ENCODE peak calls at places on chromosomes 6 and 20, in six cellular contexts. J is IMR-90, I is adrenal gland, P is Peyer's patch, D is HepG2, A is body of pancreas. Z is an unnamed sample.

GRCh38 chr6:106194949-106195919 is 109.1 kb downstream of the PRDM1 start:
- DNase-seq in J (peak; percentile 68), I (no peak), P (no peak), D (no peak), A (no peak), Z (no peak)

GRCh38 chr6:123715243-123715863 is 78.6 kb upstream of the TRDN start:
- DNase-seq in J (no peak), I (peak; percentile 37), P (no peak), D (peak; percentile 39), A (peak; percentile 13), Z (no peak)

GRCh38 chr6:105184921-105185320 is 5.1 kb upstream of the POPDC3 start:
- DNase-seq in J (peak; percentile 45), I (no peak), P (no peak), D (no peak), A (no peak), Z (no peak)

GRCh38 chr6:126033696-126034095 is 47.4 kb downstream of the TRMT11 start:
- DNase-seq in J (peak; percentile 91), I (peak; percentile 26), P (no peak), D (peak; percentile 68), A (peak; percentile 17), Z (no peak)

GRCh38 chr6:139600919-139601470 is 226.5 kb upstream of the CITED2 start:
- DNase-seq in J (no peak), I (no peak), P (no peak), D (no peak), A (no peak), Z (no peak)

GRCh38 chr6:27209659-27210269 is 37.7 kb upstream of the PRSS16 start:
- DNase-seq in J (peak; percentile 6), I (no peak), P (no peak), D (no peak), A (no peak), Z (no peak)

GRCh38 chr6:56370591-56371198 is 123.3 kb upstream of the COL21A1 start:
- DNase-seq in J (peak; percentile 87), I (peak; percentile 79), P (peak; percentile 24), D (peak; percentile 58), A (no peak), Z (peak; percentile 49)

GRCh38 chr6:38095054-38095453 is 275.5 kb downstream of the ZFAND3 start:
- DNase-seq in J (peak; percentile 79), I (no peak), P (no peak), D (peak; percentile 26), A (no peak), Z (no peak)

GRCh38 chr6:98657764-98658163 is 176.6 kb upstream of the POU3F2 start:
- DNase-seq in J (peak; percentile 38), I (peak; percentile 28), P (no peak), D (peak; percentile 18), A (peak; percentile 13), Z (no peak)

GRCh38 chr6:1381397-1382330 is 7.7 kb upstream of the FOXF2 start:
- DNase-seq in J (no peak), I (peak; percentile 32), P (no peak), D (no peak), A (peak; percentile 64), Z (no peak)

GRCh38 chr6:26383624-26384417 is 913 bp downstream of the BTN2A2 start:
- DNase-seq in J (peak; percentile 72), I (peak; percentile 33), P (no peak), D (no peak), A (peak; percentile 25), Z (no peak)

GRCh38 chr6:12119085-12119588 is 107.0 kb downstream of the HIVEP1 start:
- DNase-seq in J (no peak), I (no peak), P (no peak), D (no peak), A (no peak), Z (no peak)

GRCh38 chr20:35271904-35272303 is 6.0 kb downstream of the MMP24OS start:
- DNase-seq in J (peak; percentile 51), I (no peak), P (no peak), D (no peak), A (no peak), Z (no peak)

GRCh38 chr20:53984781-53985518 is 85.4 kb downstream of the BCAS1 start:
- DNase-seq in J (no peak), I (no peak), P (no peak), D (no peak), A (no peak), Z (no peak)

GRCh38 chr20:53287357-53288042 is 306.1 kb downstream of the ZNF217 start:
- DNase-seq in J (no peak), I (no peak), P (no peak), D (no peak), A (no peak), Z (no peak)

GRCh38 chr20:23142162-23143050 is 56.3 kb upstream of the CD93 start:
- DNase-seq in J (no peak), I (no peak), P (no peak), D (no peak), A (no peak), Z (no peak)

GRCh38 chr6:34858681-34859080 is 29.2 kb downstream of the TAF11 start:
- DNase-seq in J (no peak), I (no peak), P (no peak), D (peak; percentile 23), A (no peak), Z (no peak)

GRCh38 chr6:35757461-35758123 is 18.8 kb upstream of the CLPSL2 start:
- DNase-seq in J (peak; percentile 28), I (no peak), P (no peak), D (peak; percentile 75), A (no peak), Z (no peak)

DNA sequence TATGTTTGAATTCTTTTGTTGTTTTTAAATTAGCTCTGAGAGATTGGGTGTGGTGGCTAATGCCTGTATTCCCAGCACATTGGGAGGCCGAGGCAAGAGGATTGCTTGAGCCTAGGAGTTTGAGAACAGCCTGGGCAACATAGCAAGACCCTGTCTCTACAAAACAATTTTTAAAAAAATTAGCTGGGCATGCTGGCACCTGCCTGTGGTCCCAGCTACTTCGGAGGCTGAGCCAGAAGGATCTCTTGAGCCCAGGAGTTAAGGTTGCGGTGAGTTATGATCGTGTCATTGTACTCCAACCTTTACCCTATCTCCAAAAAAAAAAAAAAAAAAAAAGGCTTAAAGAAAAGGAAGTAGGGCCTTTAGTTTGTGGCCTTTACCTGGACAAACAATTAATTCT is 22.9 kb downstream of the DHX35 start:
- DNase-seq in J (no peak), I (no peak), P (no peak), D (no peak), A (no peak), Z (no peak)
- H3K4me1 ChIP-seq in J (peaks cover 7% of the 10 kb centered on the region), I (peaks cover 29% of the 10 kb centered on the region), P (peaks cover 26% of the 10 kb centered on the region), D (peaks cover 72% of the 10 kb centered on the region), A (peaks cover 8% of the 10 kb centered on the region), Z (peaks cover 2% of the 10 kb centered on the region)

GRCh38 chr20:62805711-62806382 is 1.2 kb downstream of the OGFR start:
- DNase-seq in J (no peak), I (no peak), P (no peak), D (peak; percentile 90), A (no peak), Z (peak; percentile 59)

GRCh38 chr20:62802026-62802712 is 2.5 kb upstream of the OGFR start:
- DNase-seq in J (no peak), I (no peak), P (no peak), D (no peak), A (no peak), Z (no peak)

GRCh38 chr20:62804632-62805364 is at the start of gene OGFR:
- DNase-seq in J (peak; percentile 38), I (peak; percentile 56), P (peak; percentile 80), D (no peak), A (peak; percentile 60), Z (peak; percentile 53)

GRCh38 chr20:62805365-62805710 is 703 bp downstream of the OGFR start:
- DNase-seq in J (no peak), I (no peak), P (no peak), D (no peak), A (peak; percentile 43), Z (no peak)

GRCh38 chr20:62804021-62804631 is 509 bp upstream of the OGFR start:
- DNase-seq in J (no peak), I (no peak), P (peak; percentile 46), D (peak; percentile 67), A (no peak), Z (no peak)
- H3K27ac ChIP-seq in J (peak overlapping the region; percentile 51), I (peak overlapping the region; percentile 83), P (peak overlapping the region; percentile 83), D (peak overlapping the region; percentile 35), A (no peak overlapping the region), Z (peak overlapping the region; percentile 5)

GRCh38 chr20:43432498-43432897 is 25.2 kb upstream of the SRSF6 start:
- DNase-seq in J (no peak), I (no peak), P (no peak), D (no peak), A (no peak), Z (no peak)
- TF ChIP-seq CTCF in J (no peak), I (no peak), P (no peak), D (no peak), A (no peak), Z (no peak)

GRCh38 chr6:47256361-47256760 is 53.3 kb downstream of the TNFRSF21 start:
- DNase-seq in J (no peak), I (no peak), P (no peak), D (no peak), A (no peak), Z (no peak)
- H3K4me1 ChIP-seq in J (no peaks in the 10 kb centered on the region), I (no peaks in the 10 kb centered on the region), P (no peaks in the 10 kb centered on the region), D (peaks cover 3% of the 10 kb centered on the region), A (no peaks in the 10 kb centered on the region), Z (peaks cover 1% of the 10 kb centered on the region)

DNA sequence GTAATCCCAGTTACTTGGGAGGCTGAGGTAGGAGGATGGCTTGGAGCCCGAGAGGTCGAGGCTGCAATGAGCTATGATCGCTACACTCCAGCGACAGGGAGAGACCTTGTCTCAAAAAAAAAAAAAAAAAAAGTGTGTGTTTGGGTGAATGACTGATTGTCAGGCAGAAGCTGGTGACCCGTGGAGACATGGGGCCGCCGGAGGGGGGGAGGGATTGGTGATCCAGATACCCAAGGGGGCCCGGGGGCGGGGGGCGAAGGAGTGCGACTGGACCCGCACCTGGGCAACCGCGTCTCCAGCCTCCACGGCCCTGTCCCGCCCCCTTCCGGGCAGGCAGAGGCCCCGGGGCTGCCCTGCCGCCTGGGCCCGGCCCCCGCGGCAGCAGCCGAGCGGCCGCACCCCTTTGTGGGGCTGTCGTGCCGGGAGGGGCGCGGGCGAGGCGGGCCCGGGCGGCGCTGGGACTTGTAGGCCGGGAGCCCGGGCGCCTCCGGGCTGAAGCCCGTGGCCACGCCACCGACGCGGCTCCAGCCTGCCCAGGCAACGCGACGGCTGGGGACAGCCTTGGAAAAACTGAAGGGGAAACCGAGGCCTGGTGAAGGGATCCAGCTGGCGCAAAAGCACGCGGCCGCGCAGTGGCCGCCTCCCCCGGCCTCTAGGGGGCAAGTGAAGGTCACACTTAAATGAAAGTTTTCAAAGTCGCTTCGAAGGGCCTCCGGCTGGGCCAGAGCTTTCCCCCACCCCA is 2.1 kb upstream of the RBM38 start:
- DNase-seq in J (peak; percentile 15), I (peak; percentile 84), P (peak; percentile 71), D (peak; percentile 56), A (peak; percentile 81), Z (peak; percentile 75)
- H3K27ac ChIP-seq in J (no peak overlapping the region), I (peak overlapping the region; percentile 80), P (peak overlapping the region; percentile 31), D (peak overlapping the region; percentile 53), A (no peak overlapping the region), Z (peak overlapping the region; percentile 57)

Z was measured in lung.